ENCODE peak calls at places on chromosomes 3 and 15, in eight cellular contexts. R, M, U, Q, X, W, V and F are unnamed samples.

GRCh38 chr15:64699767-64700388 is 75.5 kb downstream of the RBPMS2 start:
- DNase-seq in R (no peak), M (peak; percentile 34), U (no peak), Q (no peak), X (no peak), W (no peak), V (peak; percentile 51), F (peak; percentile 70)

GRCh38 chr3:47365213-47366153 is 15.3 kb upstream of the PTPN23 start:
- DNase-seq in R (no peak), M (no peak), U (no peak), Q (no peak), X (no peak), W (no peak), V (peak; percentile 35), F (no peak)

GRCh38 chr15:65086680-65087111 is 10.2 kb downstream of the KBTBD13 start:
- DNase-seq in R (no peak), M (no peak), U (no peak), Q (no peak), X (no peak), W (no peak), V (no peak), F (no peak)

GRCh38 chr15:27863000-27863399 is 236.1 kb downstream of the OCA2 start:
- DNase-seq in R (no peak), M (no peak), U (no peak), Q (no peak), X (no peak), W (no peak), V (no peak), F (no peak)

GRCh38 chr3:55283441-55283925 is 203.6 kb downstream of the WNT5A start:
- DNase-seq in R (no peak), M (no peak), U (no peak), Q (no peak), X (no peak), W (no peak), V (no peak), F (no peak)

GRCh38 chr15:68787609-68788264 is 33.0 kb downstream of the ANP32A start:
- DNase-seq in R (no peak), M (no peak), U (no peak), Q (no peak), X (no peak), W (no peak), V (no peak), F (peak; percentile 66)

GRCh38 chr3:134611516-134611915 is 39.3 kb downstream of the KY start:
- DNase-seq in R (no peak), M (no peak), U (no peak), Q (no peak), X (no peak), W (no peak), V (no peak), F (no peak)

GRCh38 chr15:40420793-40421192 is 15.2 kb downstream of the IVD start:
- DNase-seq in R (no peak), M (no peak), U (peak; percentile 39), Q (no peak), X (no peak), W (no peak), V (no peak), F (peak; percentile 17)

GRCh38 chr3:114686624-114687023 is 392.8 kb downstream of the TIGIT start:
- DNase-seq in R (no peak), M (no peak), U (no peak), Q (no peak), X (no peak), W (no peak), V (peak; percentile 31), F (no peak)

GRCh38 chr3:128127236-128127635 is 3.6 kb upstream of the RUVBL1 start:
- DNase-seq in R (no peak), M (no peak), U (no peak), Q (no peak), X (no peak), W (no peak), V (no peak), F (no peak)

GRCh38 chr3:65342084-65342683 is 654.4 kb upstream of the ADAMTS9 start:
- DNase-seq in R (no peak), M (peak; percentile 74), U (peak; percentile 1), Q (no peak), X (peak; percentile 54), W (no peak), V (peak; percentile 36), F (no peak)

GRCh38 chr3:99410789-99411311 is 227.5 kb upstream of the COL8A1 start:
- DNase-seq in R (no peak), M (no peak), U (no peak), Q (no peak), X (peak; percentile 6), W (no peak), V (peak; percentile 94), F (no peak)

GRCh38 chr3:33401781-33402180 is 38.4 kb downstream of the UBP1 start:
- DNase-seq in R (no peak), M (no peak), U (no peak), Q (no peak), X (no peak), W (no peak), V (peak; percentile 80), F (no peak)

GRCh38 chr3:175274056-175274455 is 414.9 kb downstream of the NAALADL2 start:
- DNase-seq in R (no peak), M (no peak), U (peak; percentile 57), Q (no peak), X (peak; percentile 23), W (no peak), V (no peak), F (no peak)

GRCh38 chr3:172317984-172318383 is 130.3 kb downstream of the GHSR start:
- DNase-seq in R (no peak), M (no peak), U (no peak), Q (no peak), X (peak; percentile 29), W (no peak), V (peak; percentile 89), F (peak; percentile 73)

GRCh38 chr3:196268270-196269163 is 19.0 kb downstream of the PCYT1A start:
- DNase-seq in R (no peak), M (no peak), U (peak; percentile 18), Q (no peak), X (no peak), W (no peak), V (peak; percentile 81), F (no peak)

GRCh38 chr15:67103869-67104268 is 38.5 kb downstream of the SMAD3 start:
- DNase-seq in R (no peak), M (no peak), U (no peak), Q (no peak), X (no peak), W (no peak), V (no peak), F (no peak)

GRCh38 chr15:70556376-70556775 is 207.0 kb downstream of the UACA start:
- DNase-seq in R (no peak), M (no peak), U (no peak), Q (no peak), X (no peak), W (no peak), V (no peak), F (no peak)

GRCh38 chr3:11116336-11117059 is 37.8 kb upstream of the HRH1 start:
- DNase-seq in R (no peak), M (no peak), U (no peak), Q (no peak), X (no peak), W (no peak), V (no peak), F (no peak)

GRCh38 chr3:149577801-149578200 is 80.0 kb downstream of the WWTR1 start:
- DNase-seq in R (no peak), M (no peak), U (no peak), Q (no peak), X (no peak), W (no peak), V (no peak), F (no peak)

GRCh38 chr3:109023656-109024254 is 70.1 kb upstream of the GUCA1C start:
- DNase-seq in R (no peak), M (peak; percentile 26), U (peak; percentile 17), Q (no peak), X (peak; percentile 35), W (peak; percentile 5), V (peak; percentile 44), F (peak; percentile 16)